ENCODE peak calls at places on chromosomes 1 and 21, in ten cellular contexts. M is NCI-H187 treated with DMSO at 0.1 percent for 48 hours; K is CD8-positive, alpha-beta T cell; Q is NCI-H510A treated with DMSO at 0.1 percent for 48 hours; V is foreskin fibroblast; G is left ventricle myocardium inferior; H is astrocyte of the cerebellum; Y is nucleus accumbens; X is T follicular helper cell; E is NCI-H1417 treated with DMSO at 0.1 percent for 48 hours. I is an unnamed sample.

GRCh38 chr1:100569888-100570287 is 31.9 kb downstream of the GPR88 start:
- DNase-seq in Y (no peak), M (no peak), X (no peak), V (no peak), H (no peak), G (no peak), Q (no peak), K (no peak), E (no peak), I (no peak)

GRCh38 chr1:59017501-59018231 is 233.8 kb upstream of the JUN start:
- DNase-seq in K (no peak), Q (no peak), H (peak; percentile 33), X (no peak), M (no peak), V (no peak), E (no peak), G (no peak), Y (no peak), I (peak; percentile 63)

GRCh38 chr1:116122955-116123757 is 12.0 kb downstream of the MAB21L3 start:
- DNase-seq in H (peak; percentile 60), V (peak; percentile 96), Y (no peak), K (no peak), M (no peak), E (no peak), G (no peak), X (no peak), Q (no peak), I (no peak)

GRCh38 chr1:28815533-28815932 is 3.6 kb downstream of the OPRD1 start:
- DNase-seq in V (no peak), X (no peak), M (no peak), G (no peak), Y (no peak), K (no peak), H (no peak), Q (no peak), E (no peak), I (peak; percentile 17)

GRCh38 chr1:84996846-84997666 is at the start of gene MCOLN2:
- DNase-seq in Y (no peak), K (peak; percentile 54), M (no peak), V (peak; percentile 8), G (peak; percentile 44), E (no peak), H (no peak), Q (peak; percentile 91), X (peak; percentile 33), I (peak; percentile 47)

GRCh38 chr1:186531561-186532165 is 70.7 kb upstream of the PDC start:
- DNase-seq in K (no peak), G (no peak), Y (no peak), X (no peak), H (no peak), M (no peak), E (no peak), V (peak; percentile 29), Q (no peak), I (no peak)

GRCh38 chr1:43521078-43521477 is 9.6 kb upstream of the PTPRF start:
- DNase-seq in M (no peak), V (no peak), G (no peak), Q (no peak), X (no peak), H (no peak), Y (no peak), E (no peak), K (no peak), I (no peak)

GRCh38 chr1:196102826-196103225 is 505.4 kb downstream of the KCNT2 start:
- DNase-seq in Y (no peak), G (no peak), X (no peak), Q (no peak), K (no peak), H (no peak), E (no peak), V (no peak), M (no peak), I (no peak)

GRCh38 chr21:16330340-16331319 is 600.8 kb downstream of the USP25 start:
- DNase-seq in G (no peak), Q (peak; percentile 8), E (peak; percentile 73), Y (no peak), X (no peak), M (peak; percentile 83), H (peak; percentile 77), V (peak; percentile 59), K (no peak), I (peak; percentile 19)

GRCh38 chr1:212440419-212440818 is 7.7 kb downstream of the NENF start:
- DNase-seq in X (no peak), H (no peak), Q (no peak), E (no peak), G (no peak), K (no peak), V (no peak), M (no peak), Y (no peak), I (no peak)

GRCh38 chr21:25506887-25507286 is 100.4 kb downstream of the MRPL39 start:
- DNase-seq in K (no peak), V (peak; percentile 67), E (peak; percentile 34), Q (no peak), G (no peak), H (no peak), Y (no peak), M (no peak), X (no peak), I (no peak)

GRCh38 chr1:13996334-13996733 is 296.3 kb downstream of the PRDM2 start:
- DNase-seq in G (no peak), Y (no peak), V (no peak), K (no peak), M (no peak), Q (no peak), X (no peak), H (no peak), E (no peak), I (peak; percentile 64)

GRCh38 chr1:243471026-243471685 is 215.3 kb downstream of the SDCCAG8 start:
- DNase-seq in Y (no peak), V (no peak), E (no peak), M (no peak), K (no peak), Q (no peak), G (no peak), H (no peak), X (no peak), I (peak; percentile 92)